ENCODE peak calls at places on chromosomes 16 and 17, in eight cellular contexts. L, X, T, I, Q, O, H and Z are unnamed samples. For H3K4me1 and H3K27me3, the result is how much of the 10 kb centered on the place peaks cover.

GRCh38 chr16:1543085-1543896 is 9.8 kb downstream of the TMEM204 start:
- DNase-seq in L (peak), T (no peak), I (peak), Q (peak), X (peak), O (no peak), H (no peak), Z (no peak)

GRCh38 chr17:4858880-4859260 is 25.7 kb downstream of the MINK1 start:
- DNase-seq in Q (peak), I (no peak), T (peak), L (no peak), H (no peak), X (peak), O (no peak), Z (no peak)

GRCh38 chr16:64437706-64438329 is 684.0 kb downstream of the CDH11 start:
- DNase-seq in X (no peak), O (no peak), H (no peak), I (no peak), Q (no peak), L (no peak), T (no peak), Z (no peak)

GRCh38 chr17:50274142-50274944 is at the start of gene TMEM92:
- DNase-seq in O (no peak), I (peak), L (no peak), X (no peak), T (no peak), H (no peak), Q (no peak), Z (no peak)

GRCh38 chr17:65366102-65366844 is 195.2 kb downstream of the AXIN2 start:
- DNase-seq in L (no peak), Q (peak), I (no peak), O (no peak), T (no peak), X (no peak), H (no peak), Z (no peak)

GRCh38 chr16:23496826-23497542 is 13.3 kb downstream of the GGA2 start:
- DNase-seq in T (peak), L (no peak), Q (no peak), X (no peak), I (no peak), H (no peak), O (no peak), Z (no peak)

GRCh38 chr16:84198401-84198800 is 7.4 kb downstream of the ADAD2 start:
- DNase-seq in T (no peak), X (no peak), H (no peak), O (no peak), L (no peak), I (no peak), Q (peak), Z (peak)

GRCh38 chr17:31488982-31489294 is 97.5 kb downstream of the RAB11FIP4 start:
- DNase-seq in H (no peak), O (no peak), X (no peak), Q (no peak), I (no peak), L (no peak), T (no peak), Z (no peak)

GRCh38 chr17:42617956-42618431 is 8.5 kb downstream of the TUBG1 start:
- DNase-seq in X (peak), H (no peak), Q (no peak), L (no peak), T (no peak), O (no peak), I (no peak), Z (no peak)

GRCh38 chr16:57083469-57083868 is 8.9 kb upstream of the CPNE2 start:
- DNase-seq in O (no peak), L (no peak), X (no peak), I (no peak), Q (no peak), H (no peak), T (no peak), Z (no peak)

GRCh38 chr17:82231562-82232321 is 2.9 kb downstream of the SLC16A3 start:
- DNase-seq in Q (peak), L (peak), I (no peak), X (peak), O (no peak), H (peak), T (peak), Z (peak)

GRCh38 chr17:73431401-73432205 is 119.8 kb upstream of the CDC42EP4 start:
- DNase-seq in X (no peak), I (no peak), H (no peak), Q (no peak), T (no peak), O (no peak), L (peak), Z (no peak)

GRCh38 chr16:383326-384020 is 1.7 kb upstream of the PGAP6 start:
- DNase-seq in L (no peak), I (no peak), O (peak), H (peak), X (no peak), Q (no peak), T (peak), Z (no peak)

GRCh38 chr16:12318661-12319463 is 342.3 kb downstream of the SNX29 start:
- DNase-seq in O (no peak), H (no peak), Q (peak), I (no peak), L (no peak), T (no peak), X (no peak), Z (no peak)

GRCh38 chr16:62041401-62041800 is 5.2 kb upstream of the CDH8 start:
- DNase-seq in X (no peak), I (no peak), H (no peak), Q (peak), O (no peak), L (no peak), T (no peak), Z (peak)

GRCh38 chr16:57624044-57624688 is 4.3 kb upstream of the ADGRG1 start:
- DNase-seq in Q (peak), H (no peak), L (peak), T (no peak), I (no peak), O (no peak), X (no peak), Z (peak)

GRCh38 chr17:3695723-3696411 is at the start of gene P2RX5:
- DNase-seq in X (peak), H (peak), T (no peak), I (no peak), Q (peak), O (no peak), L (peak), Z (peak)

GRCh38 chr16:87608400-87608985 is 6.2 kb downstream of the JPH3 start:
- DNase-seq in O (no peak), I (peak), X (peak), H (no peak), L (peak), T (peak), Q (peak), Z (peak)

GRCh38 chr16:10213748-10214147 is 31.5 kb upstream of the GRIN2A start:
- DNase-seq in T (no peak), I (no peak), Q (no peak), H (no peak), O (no peak), X (no peak), L (no peak), Z (no peak)

GRCh38 chr16:84207869-84208268 is 16.9 kb downstream of the ADAD2 start:
- DNase-seq in Q (no peak), X (no peak), O (no peak), H (no peak), I (no peak), T (no peak), L (no peak), Z (no peak)

GRCh38 chr17:82838386-82839063 is 1.3 kb downstream of the ZNF750 start:
- DNase-seq in X (peak), H (no peak), T (peak), O (no peak), I (no peak), Q (no peak), L (peak), Z (peak)

GRCh38 chr16:86951831-86952598 is 365.2 kb downstream of the C16orf95 start:
- DNase-seq in O (no peak), Q (peak), X (no peak), T (no peak), H (no peak), L (peak), I (no peak), Z (peak)

GRCh38 chr16:25838724-25839186 is 147.0 kb downstream of the HS3ST4 start:
- DNase-seq in O (no peak), Q (peak), L (no peak), T (peak), H (no peak), X (no peak), I (peak), Z (peak)

GRCh38 chr17:74452841-74453661 is 13.4 kb upstream of the CD300A start:
- DNase-seq in X (peak), Q (no peak), T (no peak), O (no peak), L (no peak), I (no peak), H (no peak), Z (no peak)
- H3K4me3 ChIP-seq in X (peak), Q (no peak), T (peak), O (no peak), L (no peak), I (peak), H (no peak), Z (peak)

DNA sequence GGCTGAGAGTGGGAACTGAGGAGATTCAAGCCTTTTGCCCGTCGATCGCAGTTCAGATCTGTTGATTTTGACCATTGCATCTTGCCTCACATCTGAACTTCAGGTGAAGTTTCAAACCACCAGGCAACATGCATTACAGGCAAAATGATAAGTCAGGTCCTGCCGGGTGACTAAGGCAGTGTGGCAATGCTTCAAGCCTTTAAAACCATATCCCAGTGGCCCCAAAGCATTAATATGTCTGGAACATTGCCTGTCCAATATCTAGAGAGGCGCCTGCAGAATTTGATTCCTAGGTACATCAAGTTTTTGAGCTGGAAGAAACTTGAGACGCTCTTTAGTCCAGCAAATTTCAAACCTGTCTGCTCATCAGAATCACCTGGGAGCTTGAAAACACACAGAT is 502.8 kb downstream of the MAF start:
- DNase-seq in Q (no peak), H (no peak), X (no peak), O (no peak), I (no peak), L (no peak), T (no peak), Z (no peak)
- H3K4me1 ChIP-seq in Q (under half), H (under half), X (under half), O (under half), I (under half), L (under half), T (under half), Z (under half)

DNA sequence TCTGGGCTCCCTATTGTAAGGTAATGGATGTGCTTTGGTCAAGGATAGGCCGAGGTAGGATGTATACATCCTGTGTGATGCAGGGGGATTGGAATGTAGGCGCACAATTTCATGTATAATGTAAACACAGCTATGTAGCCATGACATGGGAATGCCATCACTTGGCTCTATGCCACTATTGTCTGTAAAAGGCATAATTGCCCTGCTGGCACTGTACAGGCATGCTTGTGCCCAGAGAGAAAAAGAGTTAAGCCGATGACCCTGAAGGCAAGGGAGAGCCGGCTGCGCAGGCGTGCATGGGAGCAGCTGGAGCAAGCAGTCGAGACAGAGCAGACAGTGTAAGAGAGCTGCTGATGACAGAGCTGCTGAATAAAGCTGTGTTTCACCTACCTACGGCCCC is 212.5 kb upstream of the CPHXL start:
- DNase-seq in I (no peak), L (no peak), O (no peak), H (no peak), T (no peak), Q (no peak), X (no peak), Z (no peak)
- H3K27me3 ChIP-seq in I (under half), L (under half), O (under half), H (under half), T (under half), Q (under half), X (under half), Z (under half)

GRCh38 chr17:79800325-79801155 is 3.7 kb upstream of the CBX8 start:
- DNase-seq in O (no peak), T (no peak), Q (peak), L (no peak), X (peak), I (no peak), H (no peak), Z (no peak)
- H3K4me3 ChIP-seq in O (peak), T (no peak), Q (no peak), L (no peak), X (no peak), I (peak), H (no peak), Z (peak)

DNA sequence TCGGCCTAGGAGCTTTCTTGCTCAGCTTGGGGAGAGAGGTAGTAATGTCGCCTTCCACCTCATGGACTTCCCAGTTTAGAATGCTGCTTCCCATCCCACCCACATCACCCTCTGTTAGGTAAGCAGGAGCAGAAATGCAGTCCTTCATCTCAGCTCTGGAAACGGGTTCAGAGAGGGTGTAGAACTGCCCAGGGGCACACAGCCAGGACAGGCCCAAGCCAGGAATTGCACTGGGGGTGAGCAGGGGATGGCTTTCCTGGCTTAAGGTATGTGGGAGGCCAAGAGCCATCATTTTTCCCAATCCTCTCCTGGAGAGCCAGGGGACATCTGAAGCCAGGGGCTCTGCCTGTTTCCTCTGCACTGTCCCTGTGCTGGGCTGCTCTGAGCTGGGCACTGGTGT is 33.6 kb downstream of the RAI1 start:
- DNase-seq in Q (no peak), I (no peak), X (no peak), O (no peak), H (no peak), T (no peak), L (no peak), Z (no peak)
- H3K4me1 ChIP-seq in Q (under half), I (under half), X (under half), O (under half), H (under half), T (under half), L (under half), Z (under half)